ENCODE peak calls at places on chromosomes 5 and 9, in four cellular contexts. W, L, M and D are unnamed samples.

GRCh38 chr5:67283988-67284457 is 87.4 kb upstream of the CD180 start:
- DNase-seq in L (no peak), M (no peak), W (no peak), D (no peak)

GRCh38 chr9:113522858-113523257 is 59.3 kb downstream of the RGS3 start:
- DNase-seq in M (no peak), L (no peak), W (no peak), D (no peak)

GRCh38 chr9:130934702-130935659 is 4.1 kb downstream of the FIBCD1 start:
- DNase-seq in L (no peak), W (no peak), M (no peak), D (peak; percentile 70)

GRCh38 chr9:113011911-113012381 is at the start of gene ZNF883:
- DNase-seq in W (peak; percentile 33), L (no peak), M (no peak), D (peak; percentile 68)

GRCh38 chr9:5939530-5939929 is 48.8 kb downstream of the MLANA start:
- DNase-seq in M (no peak), W (no peak), L (no peak), D (no peak)

GRCh38 chr5:173094012-173094661 is 38.0 kb downstream of the CREBRF start:
- DNase-seq in L (no peak), M (no peak), W (no peak), D (peak; percentile 73)

GRCh38 chr5:151094054-151094858 is 13.4 kb upstream of the TNIP1 start:
- DNase-seq in M (no peak), W (no peak), L (no peak), D (no peak)

GRCh38 chr5:83701886-83702285 is 18.8 kb downstream of the HAPLN1 start:
- DNase-seq in L (no peak), M (no peak), W (no peak), D (no peak)

GRCh38 chr5:170135796-170136490 is 30.2 kb downstream of the FOXI1 start:
- DNase-seq in L (no peak), W (no peak), M (no peak), D (no peak)

GRCh38 chr5:94422819-94423218 is 195.6 kb downstream of the KIAA0825 start:
- DNase-seq in W (no peak), L (peak; percentile 44), M (no peak), D (no peak)

GRCh38 chr5:150256416-150257064 is 33.0 kb downstream of the CAMK2A start:
- DNase-seq in L (no peak), M (no peak), W (no peak), D (peak; percentile 34)

GRCh38 chr5:35736280-35736679 is 118.6 kb downstream of the SPEF2 start:
- DNase-seq in L (no peak), W (no peak), M (no peak), D (no peak)

GRCh38 chr5:153901449-153901848 is 137.3 kb downstream of the FAM114A2 start:
- DNase-seq in W (no peak), M (no peak), L (no peak), D (no peak)

GRCh38 chr5:4348919-4349318 is 753.3 kb downstream of the IRX1 start:
- DNase-seq in M (no peak), L (no peak), W (no peak), D (no peak)

GRCh38 chr9:136045595-136046554 is 49.2 kb downstream of the NACC2 start:
- DNase-seq in M (no peak), W (no peak), L (no peak), D (no peak)

GRCh38 chr9:100213730-100214477 is 114.9 kb downstream of the INVS start:
- DNase-seq in M (no peak), W (no peak), L (no peak), D (no peak)

GRCh38 chr5:159884917-159885620 is 31.2 kb upstream of the ADRA1B start:
- DNase-seq in L (no peak), W (no peak), M (no peak), D (no peak)

GRCh38 chr9:135165003-135165711 is 77.7 kb downstream of the OLFM1 start:
- DNase-seq in L (no peak), W (no peak), M (no peak), D (no peak)

GRCh38 chr5:160550075-160550474 is 128.4 kb downstream of the PTTG1 start:
- DNase-seq in M (no peak), L (no peak), W (no peak), D (no peak)

GRCh38 chr5:52638732-52639131 is 149.0 kb upstream of the ITGA1 start:
- DNase-seq in M (no peak), L (no peak), W (no peak), D (no peak)

GRCh38 chr9:98502976-98503325 is 205.8 kb downstream of the GABBR2 start:
- DNase-seq in M (no peak), W (no peak), L (no peak), D (no peak)

GRCh38 chr5:10227396-10227795 is 22.3 kb downstream of the ATPSCKMT start:
- DNase-seq in W (no peak), L (no peak), M (no peak), D (no peak)
- TF ChIP-seq ZNF274 in W (no peak), L (no peak), M (no peak), D (no peak)

GRCh38 chr9:89366711-89367110 is 48.4 kb downstream of the SECISBP2 start:
- DNase-seq in W (no peak), M (no peak), L (no peak), D (no peak)

GRCh38 chr9:89368978-89369377 is 50.7 kb downstream of the SECISBP2 start:
- DNase-seq in L (no peak), M (no peak), W (no peak), D (no peak)

GRCh38 chr9:89367281-89367680 is 49.0 kb downstream of the SECISBP2 start:
- DNase-seq in M (no peak), L (no peak), W (no peak), D (no peak)

GRCh38 chr9:89368550-89368949 is 50.2 kb downstream of the SECISBP2 start:
- DNase-seq in W (no peak), M (no peak), L (no peak), D (no peak)

GRCh38 chr9:89367726-89368437 is 49.6 kb downstream of the SECISBP2 start:
- DNase-seq in M (no peak), L (no peak), W (no peak), D (no peak)
- TF ChIP-seq POLR2AphosphoS5 in M (no peak), L (no peak), W (no peak), D (no peak)

GRCh38 chr9:33351547-33351946 is 50.8 kb downstream of the AQP7 start:
- DNase-seq in W (no peak), L (no peak), M (no peak), D (no peak)
- TF ChIP-seq ZNF274 in W (no peak), L (no peak), M (no peak), D (no peak)

GRCh38 chr9:127563579-127563978 is 48.5 kb upstream of the STXBP1 start:
- DNase-seq in M (no peak), W (no peak), L (no peak), D (no peak)

GRCh38 chr9:127562271-127562780 is 49.8 kb upstream of the STXBP1 start:
- DNase-seq in W (no peak), M (no peak), L (no peak), D (no peak)

GRCh38 chr9:127559247-127559680 is 52.8 kb upstream of the STXBP1 start:
- DNase-seq in M (no peak), L (no peak), W (no peak), D (no peak)

GRCh38 chr9:127562841-127563523 is 49.1 kb upstream of the STXBP1 start:
- DNase-seq in L (no peak), W (no peak), M (no peak), D (no peak)

DNA sequence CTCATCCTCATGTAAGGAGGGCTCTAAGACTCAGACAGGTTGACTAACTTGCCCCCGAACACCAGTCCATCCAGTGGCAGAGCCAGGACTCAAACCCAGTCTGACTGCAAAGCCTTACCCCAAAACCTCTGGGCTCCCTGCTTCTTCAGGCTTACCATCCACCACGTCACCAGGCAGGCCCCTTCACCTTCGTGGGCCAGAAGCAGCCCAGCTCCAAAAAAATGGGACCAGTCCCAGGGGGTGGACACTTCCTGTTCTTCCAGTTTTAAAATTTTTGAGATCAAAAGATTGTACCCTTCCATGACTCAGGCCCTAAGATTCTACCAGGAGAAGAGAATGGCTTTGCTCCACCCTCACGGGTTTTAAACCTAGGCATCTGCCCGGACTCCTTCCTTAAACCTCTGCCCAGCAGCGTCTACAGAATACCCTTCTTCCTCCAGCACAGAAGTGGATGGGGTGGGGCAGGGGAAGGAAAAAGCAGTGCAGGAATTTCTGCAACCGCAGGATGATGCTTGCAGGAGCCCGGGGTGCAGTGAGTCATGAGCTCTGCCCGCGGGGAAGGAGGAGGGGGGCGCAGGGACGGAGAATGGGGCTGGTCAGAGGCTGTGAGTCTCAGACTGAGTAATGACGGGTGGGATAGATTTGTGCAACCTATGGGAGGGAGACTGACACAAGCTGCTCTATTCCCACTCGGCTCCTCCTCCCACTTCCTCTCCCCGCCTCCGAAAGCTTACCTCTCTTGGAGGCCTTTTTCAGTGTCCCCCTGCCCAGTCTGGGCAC is 50.4 kb upstream of the STXBP1 start:
- DNase-seq in M (no peak), L (peak; percentile 97), W (no peak), D (no peak)
- TF ChIP-seq POLR2AphosphoS5 in M (no peak), L (peak; percentile 57), W (no peak), D (no peak)

DNA sequence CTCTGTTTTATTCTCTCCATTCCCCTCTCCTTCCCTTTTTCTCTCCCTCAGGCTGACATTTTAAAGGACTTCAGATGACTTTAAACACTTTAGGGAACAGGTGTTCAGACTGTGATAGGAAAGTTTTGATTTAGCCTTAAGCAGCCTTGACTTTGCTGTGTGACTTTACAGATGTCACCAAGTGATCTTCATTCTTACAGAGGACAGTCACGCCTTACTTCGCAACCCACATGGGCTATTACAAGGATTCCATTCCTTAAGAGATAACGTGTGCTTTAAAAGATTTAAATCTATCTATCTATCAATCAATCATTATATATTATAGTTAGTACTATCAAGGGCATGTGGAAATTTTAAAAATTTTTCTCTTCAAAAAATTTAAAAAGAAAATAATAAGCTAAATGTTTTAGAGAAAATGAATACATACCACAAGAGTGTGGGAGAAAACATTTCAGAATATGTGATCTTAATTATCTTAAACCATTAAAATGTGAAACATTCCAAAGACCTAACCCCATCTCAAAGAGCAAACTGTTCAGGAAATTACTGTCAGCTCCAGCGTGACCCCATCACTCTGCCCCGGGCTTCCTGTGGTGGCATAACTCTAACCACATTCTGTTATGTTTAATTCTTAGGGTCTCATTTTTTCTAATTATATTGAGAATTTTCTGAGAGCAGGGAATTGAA is 530.5 kb downstream of the SEMA5A start:
- DNase-seq in L (no peak), W (no peak), M (no peak), D (no peak)
- TF ChIP-seq ZNF274 in L (no peak), W (no peak), M (no peak), D (no peak)

GRCh38 chr5:2751592-2752021 is at the start of gene IRX2:
- DNase-seq in M (no peak), L (no peak), W (peak; percentile 77), D (no peak)
- TF ChIP-seq POLR2AphosphoS5 in M (no peak), L (no peak), W (peak; percentile 83), D (no peak)